ENCODE peak calls at places on chromosomes 16 and 17, in eight cellular contexts. I, D, L, Z, N, Q, O and H are unnamed samples.

GRCh38 chr16:19898924-19899604 is 14.4 kb upstream of the GPRC5B start:
- DNase-seq in L (no peak), Z (peak), N (peak), O (peak), D (peak), Q (peak), I (no peak), H (peak)

GRCh38 chr17:42132941-42133340 is 10.3 kb downstream of the HSPB9 start:
- DNase-seq in N (peak), L (peak), D (no peak), O (no peak), Q (peak), Z (peak), I (no peak), H (no peak)

GRCh38 chr17:60641810-60642220 is 35.8 kb upstream of the BCAS3 start:
- DNase-seq in N (peak), I (no peak), L (peak), D (peak), Z (peak), Q (peak), O (peak), H (no peak)

GRCh38 chr16:12679660-12680272 is 123.9 kb downstream of the CPPED1 start:
- DNase-seq in Z (no peak), L (no peak), D (no peak), O (no peak), Q (peak), I (no peak), N (no peak), H (no peak)

GRCh38 chr17:29149431-29150064 is 30.6 kb downstream of the MYO18A start:
- DNase-seq in Z (no peak), O (no peak), Q (no peak), L (no peak), D (peak), I (no peak), N (no peak), H (no peak)

GRCh38 chr17:9814337-9814945 is 7.4 kb downstream of the GSG1L2 start:
- DNase-seq in I (no peak), Z (no peak), L (no peak), O (no peak), N (no peak), D (no peak), Q (no peak), H (no peak)

GRCh38 chr17:65170839-65171238 is 33.7 kb downstream of the RGS9 start:
- DNase-seq in N (no peak), L (peak), O (peak), D (no peak), Q (no peak), Z (no peak), I (peak), H (no peak)

GRCh38 chr16:23435500-23435899 is 17.5 kb downstream of the COG7 start:
- DNase-seq in L (peak), N (peak), Q (peak), I (peak), O (peak), D (peak), Z (no peak), H (peak)

GRCh38 chr16:86709902-86710601 is 131.7 kb downstream of the FOXL1 start:
- DNase-seq in N (no peak), O (no peak), Z (no peak), Q (no peak), L (no peak), I (no peak), D (no peak), H (no peak)

GRCh38 chr16:75593825-75594820 is 27.9 kb downstream of the GABARAPL2 start:
- DNase-seq in N (peak), D (no peak), L (no peak), O (no peak), I (no peak), Q (peak), Z (no peak), H (no peak)

GRCh38 chr17:61196302-61196704 is 203.3 kb upstream of the TBX2 start:
- DNase-seq in Q (peak), L (no peak), N (peak), I (no peak), O (no peak), D (no peak), Z (no peak), H (no peak)

GRCh38 chr17:4944554-4945175 is 3.7 kb downstream of the PFN1 start:
- DNase-seq in Q (no peak), N (no peak), D (no peak), O (no peak), I (no peak), L (no peak), Z (no peak), H (no peak)

GRCh38 chr17:6643460-6644125 is 2.7 kb downstream of the TXNDC17 start:
- DNase-seq in O (no peak), I (no peak), Z (no peak), L (no peak), N (no peak), D (no peak), Q (peak), H (no peak)

GRCh38 chr17:39229274-39229913 is 3.6 kb upstream of the STAC2 start:
- DNase-seq in L (no peak), Q (peak), N (no peak), O (no peak), D (no peak), Z (no peak), I (no peak), H (no peak)

GRCh38 chr17:28857848-28858360 is 3.1 kb downstream of the ERAL1 start:
- DNase-seq in I (no peak), N (no peak), O (no peak), L (no peak), D (no peak), Q (no peak), Z (no peak), H (no peak)

GRCh38 chr17:80960037-80960796 is 31.4 kb upstream of the CHMP6 start:
- DNase-seq in O (no peak), D (no peak), I (no peak), Q (no peak), N (no peak), L (no peak), Z (no peak), H (no peak)

GRCh38 chr16:58843675-58844074 is 109.6 kb upstream of the GOT2 start:
- DNase-seq in Q (peak), N (peak), O (no peak), D (no peak), L (no peak), I (no peak), Z (no peak), H (no peak)

GRCh38 chr17:81341347-81342061 is 46.4 kb upstream of the SLC38A10 start:
- DNase-seq in Z (no peak), Q (no peak), I (no peak), O (no peak), N (no peak), D (no peak), L (no peak), H (no peak)

GRCh38 chr17:21213491-21214014 is 408 bp downstream of the TMEM11 start:
- DNase-seq in Q (no peak), I (no peak), Z (no peak), L (no peak), D (peak), O (no peak), N (no peak), H (no peak)

GRCh38 chr17:43434902-43435319 is 36.1 kb downstream of the ARL4D start:
- DNase-seq in Q (no peak), D (no peak), O (no peak), N (no peak), I (no peak), L (no peak), Z (no peak), H (no peak)

GRCh38 chr17:62193297-62193696 is 128.2 kb upstream of the MED13 start:
- DNase-seq in Z (no peak), O (no peak), D (no peak), Q (no peak), L (no peak), N (no peak), I (no peak), H (no peak)

GRCh38 chr16:89094252-89094901 is 725 bp downstream of the ACSF3 start:
- DNase-seq in Z (no peak), L (no peak), D (no peak), O (no peak), N (peak), I (no peak), Q (no peak), H (no peak)

GRCh38 chr16:29925173-29925804 is 737 bp downstream of the KCTD13 start:
- DNase-seq in Z (no peak), I (no peak), L (no peak), Q (no peak), O (no peak), D (no peak), N (no peak), H (no peak)

GRCh38 chr17:47987240-47987835 is 16.4 kb downstream of the CDK5RAP3 start:
- DNase-seq in N (no peak), Q (peak), I (no peak), Z (no peak), O (no peak), D (no peak), L (no peak), H (no peak)
- TF ChIP-seq CTCF in N (no peak), Q (no peak), I (no peak), Z (no peak), O (no peak), D (no peak), L (no peak), H (no peak)

GRCh38 chr17:50719144-50719923 is at the start of gene LUC7L3:
- DNase-seq in D (peak), L (peak), O (peak), N (peak), Z (peak), Q (peak), I (peak), H (peak)
- TF ChIP-seq CTCF in D (no peak), L (no peak), O (no peak), N (no peak), Z (no peak), Q (no peak), I (no peak), H (no peak)

DNA sequence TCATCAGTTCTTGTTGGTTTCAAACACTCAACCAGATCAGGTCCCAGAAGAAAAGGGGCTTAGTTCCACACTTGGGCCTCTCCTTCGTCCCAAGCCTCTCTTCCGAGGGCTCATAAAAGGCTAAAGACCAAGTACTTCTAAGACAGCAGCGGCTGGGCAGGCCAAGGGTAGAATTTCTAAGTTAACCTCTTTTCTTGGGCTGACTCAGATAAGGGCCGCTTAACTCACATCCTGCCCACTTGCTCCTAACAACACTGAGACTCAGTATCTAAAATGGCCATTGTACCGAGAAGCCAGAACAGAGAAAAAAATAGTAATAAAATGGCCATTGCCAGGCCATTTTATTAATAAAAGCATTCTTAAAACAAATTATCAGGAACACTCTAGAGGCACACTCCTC is 42.2 kb downstream of the RANBP10 start:
- DNase-seq in Z (no peak), Q (no peak), N (no peak), O (no peak), L (no peak), D (no peak), I (no peak), H (no peak)
- TF ChIP-seq CTCF in Z (no peak), Q (no peak), N (no peak), O (no peak), L (no peak), D (no peak), I (no peak), H (no peak)

DNA sequence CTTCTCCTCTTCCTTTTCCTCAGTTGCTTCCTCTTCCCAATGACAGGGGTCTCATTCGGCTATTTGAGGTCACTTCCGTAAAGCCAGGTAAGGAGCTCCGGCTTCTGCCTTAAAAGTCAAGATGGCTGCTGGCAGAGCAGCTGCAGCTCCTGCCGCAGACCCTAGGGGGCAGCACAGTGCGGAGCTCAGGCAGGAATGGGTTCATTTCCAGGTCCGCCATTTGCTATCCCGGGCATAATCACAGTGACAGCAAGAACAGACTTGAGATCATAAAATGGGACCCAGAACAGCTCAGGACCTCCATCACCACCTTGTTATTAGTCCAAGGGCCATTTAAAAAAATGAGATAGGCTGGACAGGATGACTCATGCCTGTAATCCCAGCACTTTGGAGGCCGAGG is 199.5 kb downstream of the ZNF18 start:
- DNase-seq in I (no peak), L (no peak), O (no peak), Z (no peak), N (no peak), D (no peak), Q (no peak), H (no peak)
- TF ChIP-seq CTCF in I (peak), L (no peak), O (no peak), Z (no peak), N (no peak), D (no peak), Q (no peak), H (no peak)

DNA sequence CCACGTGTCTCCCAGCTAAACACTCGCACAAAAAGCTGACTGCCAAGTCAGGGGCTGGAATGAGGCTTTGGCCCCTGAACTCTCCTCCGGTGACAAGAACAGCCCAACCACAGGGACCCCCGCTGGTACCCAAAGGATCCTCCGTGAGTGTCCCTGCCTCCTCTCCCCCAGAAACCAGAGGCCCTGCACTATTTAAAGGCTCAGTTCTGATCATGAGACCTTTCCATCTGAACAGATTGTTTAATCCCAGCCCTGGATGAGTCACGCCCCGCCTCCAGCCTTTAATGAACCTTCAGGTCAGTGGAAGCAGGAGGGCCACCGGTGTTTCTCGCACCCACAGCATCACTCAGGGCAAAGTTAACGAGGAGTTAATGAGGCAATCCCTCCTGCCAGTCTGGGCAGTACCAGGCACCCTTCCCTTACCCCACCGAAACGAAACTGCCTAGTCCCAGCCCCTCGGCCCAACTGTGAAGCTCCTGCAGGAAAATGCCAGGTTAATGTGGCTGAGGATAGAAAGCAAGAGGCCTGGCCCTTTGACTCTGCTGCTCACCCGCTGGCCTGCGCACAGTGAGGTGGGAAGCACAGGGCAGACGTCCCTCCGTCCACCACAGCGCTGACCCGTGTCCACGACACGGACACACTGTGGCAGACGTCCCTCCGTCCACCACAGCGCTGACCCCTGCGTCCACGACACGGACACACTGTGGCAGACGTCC is 32.4 kb downstream of the TIMM22 start:
- DNase-seq in N (peak), L (no peak), O (no peak), I (no peak), Z (peak), Q (peak), D (peak), H (no peak)
- TF ChIP-seq CTCF in N (no peak), L (no peak), O (no peak), I (no peak), Z (no peak), Q (no peak), D (no peak), H (no peak)

DNA sequence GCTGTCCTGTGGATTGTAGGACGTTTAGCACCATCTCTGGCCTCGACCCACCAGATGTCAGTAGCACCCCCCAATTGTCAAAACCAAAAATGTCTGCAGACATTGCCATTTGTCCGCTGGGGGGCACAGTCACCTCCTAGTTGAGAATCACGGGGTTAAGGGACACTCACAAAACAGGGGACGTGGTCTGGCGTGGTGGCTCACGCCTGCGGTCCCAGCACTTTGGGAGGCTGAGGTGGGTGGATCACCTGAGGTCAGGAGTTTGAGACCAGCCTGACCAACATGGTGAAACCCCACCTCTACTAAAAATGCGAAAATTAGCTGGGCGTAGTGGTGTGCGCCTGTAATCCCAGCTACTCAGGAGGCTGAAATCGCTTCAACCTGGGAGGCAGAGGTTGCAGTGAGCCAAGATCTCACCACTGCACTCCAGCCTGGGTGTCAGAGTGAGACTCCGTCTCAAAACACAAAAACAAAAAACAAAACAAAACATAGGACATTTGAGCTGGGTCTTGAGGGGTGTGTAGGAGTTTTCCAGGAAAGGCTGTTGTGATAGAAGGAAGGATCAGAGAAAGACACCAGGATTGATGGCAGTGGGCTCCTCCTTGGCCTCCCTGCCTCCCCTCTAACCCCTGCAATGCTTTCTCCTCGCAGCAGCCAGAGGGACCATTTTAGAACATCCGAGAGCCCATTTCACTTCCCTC is 171.8 kb upstream of the GSE1 start:
- DNase-seq in Q (no peak), O (no peak), I (no peak), N (no peak), Z (no peak), L (no peak), D (no peak), H (no peak)
- TF ChIP-seq CTCF in Q (no peak), O (no peak), I (no peak), N (no peak), Z (no peak), L (no peak), D (no peak), H (no peak)